ENCODE peak calls at places on chromosomes 12 and 14, in five cellular contexts. Q is right lobe of liver, J is tibial nerve, D is PC-9, W is lower lobe of right lung. U is an unnamed sample. For H3K9me3, the result is how much of the 10 kb centered on the place peaks cover.

GRCh38 chr14:56686416-56686815 is 106.8 kb downstream of the TMEM260 start:
- DNase-seq in J (no peak), D (no peak), Q (peak), W (no peak), U (no peak)

GRCh38 chr12:4809013-4809448 is 88.8 kb downstream of the GALNT8 start:
- DNase-seq in D (no peak), J (no peak), Q (no peak), W (no peak), U (no peak)

GRCh38 chr12:124461851-124462623 is 105.4 kb downstream of the NCOR2 start:
- DNase-seq in W (peak), J (no peak), D (no peak), Q (no peak), U (no peak)

GRCh38 chr12:116539905-116540482 is 19.2 kb upstream of the MAP1LC3B2 start:
- DNase-seq in W (peak), D (no peak), J (no peak), Q (no peak), U (no peak)

GRCh38 chr12:76042147-76042546 is 10.6 kb upstream of the PHLDA1 start:
- DNase-seq in J (no peak), D (no peak), Q (no peak), W (no peak), U (no peak)

GRCh38 chr14:92652413-92653151 is 95.8 kb downstream of the LGMN start:
- DNase-seq in D (no peak), J (no peak), W (no peak), Q (no peak), U (no peak)

GRCh38 chr14:69694730-69695663 is 71.9 kb upstream of the SRSF5 start:
- DNase-seq in D (peak), W (no peak), Q (no peak), J (no peak), U (no peak)

GRCh38 chr12:70609739-70610491 is 27.3 kb downstream of the PTPRB start:
- DNase-seq in D (peak), Q (peak), W (peak), J (no peak), U (no peak)

GRCh38 chr14:36773136-36773540 is 111.5 kb downstream of the PAX9 start:
- DNase-seq in D (peak), Q (no peak), J (no peak), W (no peak), U (no peak)

GRCh38 chr12:122851820-122852219 is 16.6 kb downstream of the HIP1R start:
- DNase-seq in W (no peak), J (no peak), D (peak), Q (peak), U (no peak)

GRCh38 chr14:70793637-70794036 is 15.7 kb downstream of the MAP3K9 start:
- DNase-seq in D (no peak), J (no peak), W (no peak), Q (no peak), U (no peak)

GRCh38 chr12:82176016-82176415 is 182.2 kb downstream of the CCDC59 start:
- DNase-seq in D (no peak), W (no peak), Q (no peak), J (no peak), U (no peak)

GRCh38 chr12:50246873-50247612 is 36.3 kb downstream of the LIMA1 start:
- DNase-seq in J (peak), D (peak), W (no peak), Q (peak), U (peak)

GRCh38 chr14:76324133-76324532 is 51.8 kb upstream of the ESRRB start:
- DNase-seq in J (no peak), D (no peak), Q (no peak), W (no peak), U (no peak)

GRCh38 chr12:13343380-13343779 is 146.9 kb downstream of the EMP1 start:
- DNase-seq in D (no peak), Q (no peak), W (no peak), J (no peak), U (no peak)

GRCh38 chr12:116765271-116765670 is 27.2 kb downstream of the RNFT2 start:
- DNase-seq in Q (no peak), W (no peak), D (no peak), J (no peak), U (no peak)

GRCh38 chr14:79331820-79332219 is 879.5 kb downstream of the DIO2 start:
- DNase-seq in Q (no peak), W (no peak), D (no peak), J (no peak), U (no peak)

GRCh38 chr14:85934123-85934885 is 404.4 kb downstream of the FLRT2 start:
- DNase-seq in J (no peak), W (peak), D (no peak), Q (peak), U (peak)

GRCh38 chr14:72443256-72443655 is 450.6 kb downstream of the DPF3 start:
- DNase-seq in Q (no peak), D (no peak), J (no peak), W (no peak), U (no peak)

GRCh38 chr14:20801726-20802125 is 918 bp downstream of the RNASE1 start:
- DNase-seq in D (peak), Q (no peak), J (no peak), W (peak), U (no peak)

GRCh38 chr14:104803280-104803915 is 2.5 kb downstream of the ZBTB42 start:
- DNase-seq in J (no peak), D (no peak), Q (peak), W (no peak), U (no peak)

GRCh38 chr12:57452181-57452936 is 2.7 kb upstream of the INHBE start:
- DNase-seq in D (no peak), J (no peak), W (no peak), Q (peak), U (no peak)

GRCh38 chr12:108803428-108804105 is 53.8 kb downstream of the SSH1 start:
- DNase-seq in Q (no peak), D (peak), J (peak), W (peak), U (peak)

GRCh38 chr12:108805136-108805535 is 52.2 kb downstream of the SSH1 start:
- DNase-seq in J (no peak), Q (no peak), W (no peak), D (no peak), U (no peak)

GRCh38 chr12:108806350-108806749 is 51.0 kb downstream of the SSH1 start:
- DNase-seq in J (no peak), W (no peak), D (no peak), Q (no peak), U (no peak)

GRCh38 chr12:108802666-108803036 is 54.7 kb downstream of the SSH1 start:
- DNase-seq in J (no peak), D (no peak), Q (no peak), W (no peak), U (no peak)

DNA sequence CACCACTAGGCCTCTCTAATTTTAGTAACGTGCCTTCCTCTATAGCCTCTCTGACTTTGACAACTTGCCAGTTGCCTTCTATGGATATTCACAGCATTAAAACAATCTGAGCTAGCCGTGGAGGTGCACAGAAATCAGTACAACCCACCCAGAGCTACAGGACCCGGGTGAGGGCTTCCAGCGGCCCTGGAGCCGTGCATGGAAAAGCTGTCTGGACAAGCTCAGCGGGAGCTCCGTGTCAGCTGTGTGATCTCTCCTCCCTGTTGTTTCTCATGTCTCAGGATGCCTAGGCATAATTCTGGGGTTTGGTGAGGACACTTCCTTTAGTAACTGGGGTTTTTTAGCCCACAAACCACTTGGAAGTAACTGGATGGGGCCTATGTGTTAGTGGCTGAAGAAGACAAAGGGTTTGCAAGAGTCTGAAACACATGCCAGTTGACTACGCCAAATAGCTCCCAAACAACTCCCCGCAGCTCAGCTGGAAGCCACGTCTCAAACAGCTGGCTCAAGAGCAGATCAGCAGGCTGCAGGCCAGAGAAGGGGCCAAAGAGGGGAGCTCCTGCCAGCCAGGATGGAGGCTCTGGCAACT is 52.9 kb downstream of the SSH1 start:
- DNase-seq in Q (no peak), J (no peak), D (no peak), W (no peak), U (no peak)
- H3K4me3 ChIP-seq in Q (no peak), J (no peak), D (no peak), W (no peak), U (no peak)

GRCh38 chr12:132951649-132952048 is 4.5 kb downstream of the ZNF605 start:
- DNase-seq in J (no peak), Q (no peak), W (no peak), D (no peak), U (no peak)
- H3K9me3 ChIP-seq in J (half or more), Q (under half), W (half or more), D (under half), U (under half)

GRCh38 chr14:49623387-49623786 is 2.8 kb downstream of the MGAT2 start:
- DNase-seq in W (no peak), J (no peak), D (no peak), Q (no peak), U (no peak)
- H3K4me3 ChIP-seq in W (no peak), J (no peak), D (peak), Q (peak), U (peak)

DNA sequence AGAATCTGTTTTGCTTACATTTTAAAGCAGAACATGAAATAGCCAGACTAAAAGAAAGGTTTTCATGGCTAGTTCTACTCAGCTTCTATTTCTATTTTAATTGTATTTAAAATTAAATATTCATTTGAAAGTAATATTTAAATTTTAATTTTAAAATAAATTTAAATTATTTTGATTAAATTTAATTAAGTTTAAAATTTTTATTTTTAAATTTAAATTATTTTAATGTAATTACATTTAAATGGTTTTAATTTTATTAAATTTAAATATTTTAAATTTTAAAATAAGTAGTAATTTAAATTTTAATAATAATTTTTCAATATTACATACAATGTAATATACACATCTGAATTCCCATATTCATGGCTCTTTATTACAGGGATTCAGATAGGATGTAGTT is 17.3 kb upstream of the KCNK10 start:
- DNase-seq in D (no peak), W (no peak), Q (no peak), J (no peak), U (no peak)
- H3K9me3 ChIP-seq in D (under half), W (under half), Q (under half), J (under half), U (under half)

GRCh38 chr12:2347137-2347843 is 294.5 kb downstream of the CACNA1C start:
- DNase-seq in J (no peak), D (no peak), W (no peak), Q (no peak), U (no peak)
- H3K4me3 ChIP-seq in J (no peak), D (no peak), W (no peak), Q (no peak), U (no peak)

GRCh38 chr14:68631691-68632590 is 160.9 kb downstream of the ZFP36L1 start:
- DNase-seq in W (no peak), D (no peak), Q (no peak), J (no peak), U (no peak)

GRCh38 chr14:68631058-68631690 is 161.7 kb downstream of the ZFP36L1 start:
- DNase-seq in J (no peak), D (no peak), W (no peak), Q (no peak), U (no peak)

GRCh38 chr14:68628605-68629310 is 164.1 kb downstream of the ZFP36L1 start:
- DNase-seq in W (peak), D (peak), Q (peak), J (no peak), U (no peak)

GRCh38 chr14:68630611-68631013 is 162.3 kb downstream of the ZFP36L1 start:
- DNase-seq in W (no peak), D (no peak), Q (no peak), J (no peak), U (no peak)

DNA sequence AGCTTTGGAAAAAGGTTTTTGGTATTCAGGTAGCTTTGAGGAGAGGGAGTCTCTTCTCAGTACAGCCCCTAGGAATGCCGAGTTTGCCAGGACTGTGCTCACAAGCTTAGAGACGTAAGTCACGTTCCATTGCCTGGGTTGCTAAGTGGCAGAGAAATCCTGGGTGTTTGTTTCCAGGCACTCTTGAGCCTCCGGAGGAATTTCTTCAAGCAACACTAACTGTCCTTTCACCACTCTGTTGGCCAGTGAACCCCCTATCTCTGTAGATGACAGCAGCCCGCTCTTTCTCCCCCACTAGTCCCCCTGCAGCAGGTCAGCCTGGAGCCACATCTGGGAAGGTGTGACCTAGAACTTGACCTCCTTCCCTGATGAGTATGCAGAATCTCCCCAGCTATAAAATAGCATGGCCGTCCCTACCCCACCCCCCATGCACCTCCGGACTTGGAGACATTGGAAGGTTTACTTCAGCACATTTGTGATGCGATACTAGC is 162.7 kb downstream of the ZFP36L1 start:
- DNase-seq in Q (no peak), W (no peak), D (no peak), J (no peak), U (no peak)
- H3K9me3 ChIP-seq in Q (under half), W (under half), D (under half), J (under half), U (under half)

DNA sequence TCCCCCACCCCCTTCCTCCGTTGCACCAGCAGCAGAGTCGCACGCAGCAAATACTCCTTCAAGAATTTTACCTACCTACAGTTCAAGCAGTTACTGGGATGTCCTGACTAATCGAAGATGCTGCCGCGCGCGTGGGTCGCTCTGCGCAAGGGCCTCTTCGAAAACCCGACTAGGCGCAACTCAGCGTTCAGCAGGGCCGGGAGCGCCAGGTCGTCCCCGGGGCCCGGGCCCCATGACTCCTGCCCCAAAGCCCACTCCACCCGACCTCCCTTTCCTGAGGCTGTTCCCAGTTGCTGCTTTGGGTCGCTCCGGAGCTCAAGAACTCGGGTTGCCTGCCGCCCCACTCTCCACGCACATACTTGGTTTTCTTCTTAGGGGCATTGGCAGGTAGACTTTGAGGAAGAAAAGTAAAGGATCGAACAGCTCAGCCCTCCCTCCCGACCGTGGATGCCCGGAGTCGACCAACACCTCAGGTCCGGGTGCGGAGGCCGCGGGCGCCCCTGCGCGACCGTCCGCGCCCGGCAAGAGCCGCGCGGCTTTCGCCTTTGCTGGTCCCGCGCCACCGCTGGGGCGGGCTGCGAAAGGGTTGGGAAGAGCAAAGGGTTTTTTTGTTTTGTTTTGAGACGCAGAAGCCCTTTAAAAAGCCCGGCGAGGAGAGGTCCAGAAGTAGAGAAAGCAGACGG is 1.9 kb downstream of the BMP4 start:
- DNase-seq in J (no peak), D (peak), W (no peak), Q (peak), U (no peak)
- H3K4me3 ChIP-seq in J (peak), D (peak), W (peak), Q (peak), U (peak)

GRCh38 chr14:106826833-106827369 is 1300.5 kb downstream of the TMEM121 start:
- DNase-seq in J (no peak), W (no peak), D (no peak), Q (no peak), U (no peak)

GRCh38 chr14:106820119-106820518 is 1293.7 kb downstream of the TMEM121 start:
- DNase-seq in Q (no peak), D (no peak), J (no peak), W (no peak), U (no peak)

GRCh38 chr14:106822905-106823304 is 1296.5 kb downstream of the TMEM121 start:
- DNase-seq in D (no peak), W (no peak), Q (no peak), J (no peak), U (no peak)

GRCh38 chr14:106823552-106823951 is 1297.2 kb downstream of the TMEM121 start:
- DNase-seq in Q (no peak), W (no peak), J (no peak), D (no peak), U (no peak)

GRCh38 chr14:106821119-106821518 is 1294.7 kb downstream of the TMEM121 start:
- DNase-seq in W (no peak), D (no peak), J (no peak), Q (no peak), U (no peak)
- H3K9me3 ChIP-seq in W (under half), D (under half), J (under half), Q (under half), U (under half)

U was measured in GM12878.